ENCODE peak calls at places on chromosome 15, in nine cellular contexts. T is H1, S is GM06990, K is GM12864, X is brain microvascular endothelial cell, Z is AG09319, Y is endodermal cell, U is WTC11, A is HepG2. R is an unnamed sample.

GRCh38 chr15:81322708-81323253 is 1.2 kb downstream of the STARD5 start:
- DNase-seq in A (no peak), Z (no peak), T (no peak), X (no peak), S (no peak), Y (no peak), U (no peak), K (no peak), R (no peak)

GRCh38 chr15:60418095-60418494 is 20.3 kb upstream of the ANXA2 start:
- DNase-seq in A (no peak), U (no peak), S (no peak), Y (no peak), X (no peak), T (no peak), Z (no peak), K (no peak), R (no peak)

GRCh38 chr15:28260722-28261121 is 61.3 kb downstream of the HERC2 start:
- DNase-seq in S (no peak), A (no peak), Z (no peak), T (no peak), X (no peak), K (no peak), U (peak), Y (peak), R (no peak)

GRCh38 chr15:48925714-48926223 is 38.0 kb downstream of the SHC4 start:
- DNase-seq in T (no peak), X (peak), Z (peak), Y (no peak), K (no peak), A (peak), U (no peak), S (no peak), R (no peak)

GRCh38 chr15:82950746-82951370 is 1.7 kb downstream of the HOMER2 start:
- DNase-seq in Z (no peak), U (no peak), T (no peak), K (peak), S (no peak), Y (no peak), X (no peak), A (peak), R (peak)

GRCh38 chr15:47887181-47887580 is 169.9 kb downstream of the SEMA6D start:
- DNase-seq in T (no peak), K (no peak), Z (no peak), A (no peak), X (no peak), U (no peak), S (no peak), Y (no peak), R (no peak)

GRCh38 chr15:31262143-31262530 is 64.5 kb upstream of the KLF13 start:
- DNase-seq in X (no peak), Y (peak), Z (no peak), A (no peak), S (no peak), T (no peak), U (no peak), K (no peak), R (no peak)

GRCh38 chr15:75693501-75694240 is 19.0 kb downstream of the CSPG4 start:
- DNase-seq in S (no peak), A (no peak), Y (no peak), U (no peak), Z (no peak), X (no peak), K (no peak), T (no peak), R (peak)

GRCh38 chr15:67174864-67175573 is 79.4 kb downstream of the AAGAB start:
- DNase-seq in K (no peak), U (no peak), A (no peak), X (no peak), Z (no peak), S (no peak), Y (peak), T (no peak), R (no peak)

GRCh38 chr15:88745075-88745474 is 58.2 kb upstream of the ACAN start:
- DNase-seq in Z (no peak), K (no peak), A (no peak), Y (no peak), T (no peak), S (no peak), U (no peak), X (no peak), R (no peak)

GRCh38 chr15:45790325-45790943 is 155.6 kb downstream of the SQOR start:
- DNase-seq in Z (no peak), U (peak), X (peak), K (no peak), A (peak), S (no peak), Y (peak), T (no peak), R (peak)

GRCh38 chr15:49045691-49046112 is 544 bp downstream of the SECISBP2L start:
- DNase-seq in Y (no peak), Z (no peak), X (peak), S (no peak), K (peak), T (no peak), A (peak), U (no peak), R (peak)

GRCh38 chr15:31814082-31814481 is 216.2 kb upstream of the CHRNA7 start:
- DNase-seq in K (no peak), Z (no peak), S (no peak), U (no peak), A (no peak), T (no peak), Y (no peak), X (no peak), R (no peak)

GRCh38 chr15:89576417-89576773 is 1.1 kb downstream of the TICRR start:
- DNase-seq in Z (no peak), S (no peak), Y (no peak), X (no peak), U (no peak), K (no peak), A (no peak), T (no peak), R (no peak)

GRCh38 chr15:80440024-80440423 is 35.8 kb downstream of the ARNT2 start:
- DNase-seq in Y (no peak), T (no peak), K (no peak), A (no peak), S (no peak), X (no peak), U (no peak), Z (no peak), R (no peak)

GRCh38 chr15:64912379-64912778 is 677 bp downstream of the ANKDD1A start:
- DNase-seq in U (no peak), S (no peak), Y (peak), Z (no peak), K (no peak), A (no peak), X (no peak), T (no peak), R (no peak)

GRCh38 chr15:66401130-66402021 is 14.7 kb downstream of the MAP2K1 start:
- DNase-seq in U (peak), K (no peak), T (no peak), X (no peak), Z (no peak), S (peak), A (no peak), Y (peak), R (no peak)

GRCh38 chr15:83061680-83062079 is 5.4 kb downstream of the BTBD1 start:
- DNase-seq in S (no peak), K (no peak), T (no peak), A (no peak), Z (no peak), X (no peak), U (no peak), Y (no peak), R (no peak)

GRCh38 chr15:89419370-89419984 is 76.9 kb downstream of the RHCG start:
- DNase-seq in Z (no peak), A (peak), K (no peak), T (no peak), Y (peak), X (peak), U (peak), S (no peak), R (no peak)

GRCh38 chr15:73800662-73801345 is 47.7 kb upstream of the INSYN1 start:
- DNase-seq in U (no peak), T (no peak), Z (peak), Y (no peak), K (no peak), A (no peak), S (no peak), X (peak), R (no peak)

GRCh38 chr15:85592148-85592547 is 202.6 kb downstream of the KLHL25 start:
- DNase-seq in A (peak), K (no peak), S (no peak), X (peak), Y (no peak), Z (no peak), U (no peak), T (no peak), R (no peak)

GRCh38 chr15:55695432-55695831 is 47.5 kb downstream of the PRTG start:
- DNase-seq in A (no peak), T (no peak), S (no peak), Y (no peak), U (no peak), K (no peak), X (no peak), Z (no peak), R (no peak)

GRCh38 chr15:78195735-78196201 is 38.6 kb downstream of the ACSBG1 start:
- DNase-seq in T (no peak), X (no peak), A (peak), Z (no peak), Y (peak), S (peak), U (peak), K (no peak), R (peak)

GRCh38 chr15:90099868-90100854 is 2.1 kb downstream of the IDH2 start:
- DNase-seq in S (no peak), X (no peak), T (no peak), U (no peak), Z (peak), Y (no peak), K (no peak), A (peak), R (peak)

GRCh38 chr15:43792761-43793493 is 807 bp downstream of the SERF2 start:
- DNase-seq in Y (no peak), T (no peak), U (peak), X (no peak), S (no peak), A (no peak), K (no peak), Z (no peak), R (no peak)

GRCh38 chr15:65530318-65531111 is at the start of gene HACD3:
- DNase-seq in Y (peak), A (peak), T (peak), U (peak), S (peak), Z (no peak), K (peak), X (peak), R (peak)

GRCh38 chr15:76991741-76992645 is 2.9 kb upstream of the PSTPIP1 start:
- DNase-seq in T (no peak), X (no peak), A (no peak), Y (peak), S (no peak), K (no peak), U (peak), Z (no peak), R (no peak)

GRCh38 chr15:66488525-66488924 is 9.0 kb downstream of the SNAPC5 start:
- DNase-seq in A (no peak), K (no peak), U (no peak), Y (peak), T (no peak), S (no peak), Z (no peak), X (no peak), R (no peak)

GRCh38 chr15:68275165-68275746 is 2.3 kb upstream of the FEM1B start:
- DNase-seq in X (no peak), U (no peak), T (no peak), Y (no peak), S (no peak), A (peak), Z (no peak), K (no peak), R (no peak)

GRCh38 chr15:89591834-89592233 is 16.6 kb downstream of the TICRR start:
- DNase-seq in Z (no peak), Y (no peak), T (no peak), U (no peak), K (no peak), S (no peak), X (peak), A (no peak), R (no peak)

DNA sequence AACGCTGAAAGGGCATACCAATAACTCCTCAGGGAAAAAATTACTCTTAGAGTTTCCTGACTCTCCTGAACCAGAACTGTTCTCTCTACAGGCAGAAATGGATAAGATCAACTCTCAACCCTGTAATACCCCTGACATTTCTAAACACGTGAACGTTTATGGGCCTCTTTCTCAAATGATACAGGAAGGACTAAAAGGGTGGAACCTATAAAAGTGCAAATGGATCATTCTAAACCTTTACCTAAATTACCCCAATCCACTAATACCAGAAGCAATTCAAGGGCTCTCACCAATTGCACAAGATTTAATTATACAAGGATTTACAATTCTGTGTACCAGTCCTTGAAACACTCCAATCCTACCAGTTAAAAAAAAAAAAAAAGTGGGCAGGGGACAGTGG is 98.0 kb upstream of the FAM174B start:
- DNase-seq in U (no peak), Y (no peak), T (no peak), K (no peak), A (no peak), S (no peak), X (no peak), Z (no peak), R (no peak)
- TF ChIP-seq CTCF in U (no peak), Y (no peak), T (no peak), K (no peak), A (no peak), S (no peak), X (no peak), Z (no peak), R (no peak)

GRCh38 chr15:71109130-71109529 is 6.1 kb upstream of the THSD4 start:
- DNase-seq in S (no peak), T (no peak), K (no peak), X (peak), Y (no peak), A (no peak), U (no peak), Z (no peak), R (no peak)
- TF ChIP-seq CTCF in S (no peak), T (no peak), K (no peak), X (peak), Y (no peak), A (no peak), U (no peak), Z (peak), R (no peak)

GRCh38 chr15:101773496-101774100 is 29.7 kb upstream of the OR4F6 start:
- DNase-seq in Z (no peak), X (no peak), Y (peak), S (no peak), A (peak), U (peak), K (no peak), T (no peak), R (no peak)
- TF ChIP-seq CTCF in Z (no peak), X (peak), Y (peak), S (peak), A (peak), U (peak), K (peak), T (peak), R (no peak)

DNA sequence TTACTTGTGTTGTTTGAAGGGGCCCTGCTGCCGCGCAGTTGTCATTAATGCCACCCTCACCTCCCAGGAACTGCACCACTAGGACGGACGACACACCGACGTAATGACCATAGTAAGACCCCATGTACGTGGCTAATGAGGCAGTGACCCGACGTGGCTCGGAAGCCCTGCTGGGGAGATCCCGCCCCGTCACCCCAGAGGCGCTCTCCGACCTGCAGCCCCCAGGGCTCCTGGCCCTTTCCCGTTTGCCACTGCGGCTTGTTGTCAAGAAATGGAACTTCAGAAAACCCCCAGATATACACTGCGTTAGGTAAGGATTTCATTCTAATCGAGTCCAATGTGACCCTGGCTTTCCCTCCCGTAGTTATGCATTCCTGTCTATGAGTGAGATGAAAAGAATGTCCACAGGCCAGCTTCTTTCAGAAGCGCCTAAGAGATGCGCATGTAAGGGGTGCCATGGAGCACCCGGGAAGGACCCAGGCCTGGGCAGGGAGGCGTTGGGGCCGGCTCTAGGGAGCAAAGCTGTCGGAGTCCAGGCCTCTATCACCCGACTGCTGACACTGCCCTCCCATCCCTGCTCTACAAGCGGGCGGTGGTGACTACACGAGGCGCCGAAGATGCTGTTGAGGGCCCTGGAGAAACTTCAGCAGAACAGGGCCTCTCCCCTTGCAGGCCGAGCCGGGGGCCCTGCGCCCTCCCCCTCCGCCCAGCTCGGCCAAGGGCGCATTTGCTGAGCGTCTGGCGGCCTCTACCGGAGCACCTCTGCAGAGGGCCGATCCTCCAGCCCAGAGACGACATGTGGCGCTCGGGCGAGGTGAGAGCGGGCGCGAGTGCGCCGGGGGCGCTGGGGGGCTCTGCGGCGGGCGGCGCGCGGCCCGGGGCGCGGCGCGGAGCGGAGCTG is at the start of gene GABRA5:
- DNase-seq in X (peak), A (no peak), K (no peak), S (no peak), Y (peak), T (no peak), Z (no peak), U (peak), R (no peak)
- TF ChIP-seq CTCF in X (peak), A (peak), K (no peak), S (no peak), Y (peak), T (peak), Z (no peak), U (no peak), R (no peak)

GRCh38 chr15:57306944-57307411 is 69.3 kb upstream of the CGNL1 start:
- DNase-seq in S (no peak), U (no peak), Y (no peak), Z (no peak), A (no peak), T (no peak), K (no peak), X (no peak), R (no peak)
- TF ChIP-seq CTCF in S (no peak), U (peak), Y (peak), Z (no peak), A (no peak), T (no peak), K (no peak), X (no peak), R (no peak)

GRCh38 chr15:29569533-29570092 is 252.7 kb downstream of the TJP1 start:
- DNase-seq in A (no peak), U (peak), Z (no peak), S (no peak), Y (peak), X (no peak), T (no peak), K (no peak), R (no peak)

GRCh38 chr15:29567336-29567735 is 254.9 kb downstream of the TJP1 start:
- DNase-seq in U (no peak), S (no peak), K (no peak), Y (no peak), Z (no peak), A (no peak), T (no peak), X (no peak), R (no peak)

GRCh38 chr15:29566914-29567313 is 255.4 kb downstream of the TJP1 start:
- DNase-seq in A (no peak), U (peak), S (no peak), T (no peak), X (no peak), Y (no peak), K (no peak), Z (no peak), R (no peak)

GRCh38 chr15:29570121-29570930 is 251.9 kb downstream of the TJP1 start:
- DNase-seq in K (no peak), S (no peak), T (no peak), X (no peak), U (peak), Y (peak), Z (no peak), A (no peak), R (peak)

DNA sequence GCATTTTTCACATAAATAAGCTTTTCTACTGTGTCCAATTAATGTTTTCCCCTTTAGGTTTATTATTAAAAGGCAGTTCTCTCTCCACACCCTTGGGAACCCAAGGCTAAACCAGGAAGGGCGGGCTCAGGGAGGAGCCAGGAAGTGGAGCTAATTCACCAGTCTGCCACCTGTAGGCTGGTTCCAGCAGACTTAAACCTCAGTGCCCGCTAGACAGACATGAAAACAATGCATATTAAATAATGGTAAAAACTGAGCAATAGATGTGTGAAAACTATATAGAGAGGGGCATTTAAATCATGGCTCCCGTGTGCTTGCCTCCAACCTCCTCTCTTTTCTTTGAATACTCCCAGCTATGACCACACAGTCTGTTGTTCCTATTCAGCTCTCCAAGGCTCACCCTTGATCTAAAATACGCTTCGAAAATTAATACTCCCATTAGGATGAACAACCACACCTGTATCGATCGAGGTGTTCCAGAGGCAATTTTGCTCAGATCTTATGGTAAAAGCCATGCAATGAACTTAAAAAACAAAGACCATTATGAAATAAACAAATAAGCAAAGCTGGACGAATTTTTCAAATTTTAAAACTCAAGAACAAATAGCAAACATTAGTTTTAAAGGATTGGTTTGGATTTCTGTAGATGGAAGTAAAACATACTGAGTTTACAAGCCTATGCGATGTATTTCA is 253.3 kb downstream of the TJP1 start:
- DNase-seq in Z (no peak), K (no peak), T (no peak), S (no peak), X (no peak), Y (peak), A (peak), U (peak), R (no peak)
- TF ChIP-seq CTCF in Z (no peak), K (no peak), T (peak), S (no peak), X (peak), Y (peak), A (peak), U (no peak), R (no peak)

GRCh38 chr15:70265466-70265978 is 167.8 kb upstream of the TLE3 start:
- DNase-seq in X (no peak), A (no peak), U (no peak), K (no peak), Y (no peak), S (no peak), Z (no peak), T (no peak), R (no peak)
- TF ChIP-seq CTCF in X (peak), A (peak), U (no peak), K (no peak), Y (peak), S (peak), Z (no peak), T (peak), R (peak)

DNA sequence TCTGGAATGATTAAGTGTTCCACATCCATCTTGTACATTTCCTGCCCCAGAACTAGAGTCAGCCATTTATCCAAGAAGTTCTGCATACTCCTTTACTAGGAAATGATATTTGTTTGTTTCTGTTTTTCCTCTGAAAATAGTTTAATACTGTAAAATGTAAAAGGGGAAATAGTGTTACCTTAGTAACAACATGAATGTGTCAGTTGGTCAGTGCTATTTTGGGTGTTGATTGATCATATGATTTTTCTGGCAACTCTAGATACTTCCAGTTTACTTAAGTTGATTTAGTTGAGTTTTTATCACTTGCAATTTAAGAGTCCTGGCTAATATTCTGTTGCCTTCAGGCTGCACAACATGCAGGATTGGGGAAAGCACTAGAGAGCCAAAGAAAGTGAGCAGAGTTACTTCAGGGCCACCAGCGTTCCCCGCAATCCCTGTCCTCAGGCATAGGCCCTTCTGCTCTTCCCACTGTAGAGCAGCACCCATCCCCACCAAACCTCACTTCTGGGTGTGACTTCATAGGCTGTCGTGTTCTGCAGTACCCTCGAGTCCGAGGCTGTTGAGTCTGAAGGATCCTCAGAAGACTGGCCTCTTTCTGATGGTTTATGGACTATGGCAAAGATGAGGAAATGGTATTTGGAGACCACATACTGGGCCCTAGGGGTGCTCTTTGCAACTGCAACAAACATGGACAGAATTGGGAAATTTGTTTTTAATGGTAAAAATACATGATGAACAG is 69.0 kb downstream of the CHD2 start:
- DNase-seq in S (no peak), K (no peak), A (no peak), X (no peak), Z (no peak), Y (no peak), U (no peak), T (no peak), R (no peak)
- TF ChIP-seq CTCF in S (no peak), K (peak), A (no peak), X (peak), Z (no peak), Y (peak), U (no peak), T (peak), R (no peak)